ENCODE peak calls at places on chromosomes 16 and 17, in four cellular contexts. W is SJCRH30, E is GM12878, G is GM23248. J is an unnamed sample.

GRCh38 chr17:69012895-69013805 is 47.6 kb downstream of the ABCA9 start:
- DNase-seq in W (no peak), E (no peak), G (peak), J (no peak)

GRCh38 chr16:85234310-85235235 is 122.3 kb upstream of the CIBAR2 start:
- DNase-seq in G (peak), W (peak), E (no peak), J (no peak)

GRCh38 chr16:89993971-89994370 is 25.3 kb downstream of the DBNDD1 start:
- DNase-seq in W (no peak), G (no peak), E (no peak), J (no peak)

GRCh38 chr17:48718781-48719641 is 3.3 kb downstream of the PRAC1 start:
- DNase-seq in W (no peak), G (no peak), E (no peak), J (no peak)

GRCh38 chr16:76729525-76729924 is 452.3 kb downstream of the CNTNAP4 start:
- DNase-seq in W (no peak), G (no peak), E (no peak), J (no peak)

GRCh38 chr16:27911486-27911885 is 152.0 kb downstream of the GSG1L start:
- DNase-seq in E (no peak), G (no peak), W (no peak), J (no peak)

GRCh38 chr17:69254187-69254586 is 25.6 kb upstream of the ABCA10 start:
- DNase-seq in W (no peak), G (peak), E (no peak), J (no peak)

GRCh38 chr17:78748730-78749317 is 33.2 kb downstream of the CYTH1 start:
- DNase-seq in G (peak), E (peak), W (no peak), J (peak)

GRCh38 chr17:73799781-73800627 is 155.8 kb upstream of the SDK2 start:
- DNase-seq in E (no peak), G (no peak), W (no peak), J (no peak)

GRCh38 chr16:77596243-77596642 is 126.1 kb upstream of the NUDT7 start:
- DNase-seq in G (peak), E (no peak), W (no peak), J (no peak)

GRCh38 chr16:84919267-84919666 is 92.1 kb downstream of the ZDHHC7 start:
- DNase-seq in E (no peak), W (no peak), G (peak), J (no peak)

GRCh38 chr16:88566158-88566557 is 4.0 kb upstream of the ZC3H18 start:
- DNase-seq in G (peak), E (no peak), W (no peak), J (no peak)

DNA sequence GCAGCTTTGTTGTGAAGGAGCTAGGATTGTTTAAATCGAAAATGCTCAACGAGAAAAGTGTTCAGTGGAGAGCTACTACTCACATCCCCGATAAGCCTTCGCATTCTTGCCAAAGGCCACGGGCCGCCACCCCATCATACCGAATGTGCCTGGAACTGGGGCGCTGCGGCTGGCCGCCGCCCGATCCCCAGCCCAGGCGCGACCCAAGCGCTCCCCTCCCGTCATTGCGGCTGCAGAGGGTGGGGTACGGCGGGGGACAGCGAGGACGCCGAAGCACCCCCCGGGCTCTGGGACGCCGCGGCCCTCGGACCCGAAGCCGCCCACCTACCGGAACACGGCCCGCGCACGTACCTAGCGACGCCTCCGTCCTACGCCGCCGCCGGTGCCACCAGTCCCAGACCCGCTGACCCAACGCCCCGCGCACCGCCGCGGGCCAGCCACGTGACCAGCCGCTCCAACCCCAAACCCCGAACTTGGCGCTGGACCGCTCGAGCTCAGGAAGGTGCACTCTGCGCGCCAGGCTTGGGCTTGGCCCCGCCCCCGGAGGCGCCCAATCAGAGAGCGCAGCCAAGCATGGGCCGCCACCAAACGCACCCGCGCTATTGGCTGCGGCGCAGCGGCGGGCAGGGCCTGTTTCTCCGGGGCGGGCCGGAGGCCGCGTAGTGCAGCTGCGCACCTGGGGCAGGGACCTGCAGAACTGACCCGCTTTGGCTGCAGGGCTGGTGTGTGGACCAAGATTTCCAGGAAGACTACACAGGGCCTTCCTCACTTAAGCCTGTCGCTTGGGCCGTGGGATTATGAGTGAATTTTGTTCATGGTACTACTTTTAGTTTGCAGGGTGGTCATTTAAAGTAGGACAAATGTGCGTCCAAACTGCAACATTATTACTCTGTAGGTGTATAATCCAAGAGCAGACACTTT is at the start of gene SHMT1:
- DNase-seq in G (peak), E (peak), W (peak), J (peak)
- H3K27ac ChIP-seq in G (no peak), E (peak), W (peak), J (peak)

DNA sequence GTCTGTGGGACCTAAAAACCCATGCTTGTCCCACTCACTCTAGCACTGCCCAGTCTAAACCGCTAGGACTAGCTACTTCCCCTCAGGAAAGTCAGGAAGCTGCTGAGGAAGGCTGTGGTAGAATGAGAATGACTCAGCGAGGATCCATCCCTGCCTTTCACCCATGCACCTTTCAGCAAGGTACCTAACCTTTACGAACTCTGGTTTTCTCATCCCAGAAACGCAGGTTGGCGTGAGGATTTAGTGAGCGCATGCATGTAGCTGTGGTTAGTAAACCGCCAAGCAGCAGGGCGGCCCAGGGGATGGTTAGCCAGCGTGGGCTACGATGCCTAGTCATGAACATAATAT is 26.3 kb upstream of the RFFL start:
- DNase-seq in G (peak), W (peak), E (no peak), J (no peak)
- H3K4me3 ChIP-seq in G (peak), W (peak), E (peak), J (peak)

GRCh38 chr17:77443743-77444260 is 303.0 kb downstream of the SEC14L1 start:
- DNase-seq in W (no peak), E (no peak), G (no peak), J (no peak)
- H3K27ac ChIP-seq in W (no peak), E (peak), G (peak), J (peak)

DNA sequence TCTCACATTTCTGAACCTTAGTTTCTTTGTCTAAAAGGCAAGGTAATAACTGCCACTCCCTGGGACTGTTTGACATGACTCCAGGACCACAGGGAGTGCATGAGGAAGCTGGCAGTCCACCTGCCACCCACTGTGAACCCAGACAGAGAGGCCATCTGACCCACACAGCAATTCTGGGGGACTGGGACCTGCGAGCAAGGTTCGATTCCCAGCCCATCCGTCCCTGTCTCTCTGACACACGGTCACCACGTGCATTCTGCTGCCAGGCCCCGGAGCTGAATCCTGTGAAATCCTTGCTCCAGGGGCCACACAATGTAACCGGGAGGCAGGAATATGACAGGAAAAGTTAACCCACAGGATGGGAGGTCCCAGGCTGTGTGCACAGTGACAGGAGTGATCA is 218.8 kb upstream of the FOXF1 start:
- DNase-seq in E (no peak), W (no peak), G (no peak), J (no peak)
- H3K4me3 ChIP-seq in E (no peak), W (no peak), G (no peak), J (no peak)

GRCh38 chr16:5468488-5468887 is 370.9 kb upstream of the EEF2KMT start:
- DNase-seq in E (no peak), G (no peak), W (no peak), J (no peak)
- H3K27ac ChIP-seq in E (no peak), G (no peak), W (no peak), J (no peak)

J was measured in naive thymus-derived CD4-positive, alpha-beta T cell.